ENCODE peak calls at places on chromosomes 4 and X, in ten cellular contexts. One of them, this sample, is unnamed.

GRCh38 chr4:52552778-52553177 is 106.3 kb downstream of the USP46 start:
- DNase-seq in cardiac fibroblast: no peak
- DNase-seq in GM04504: no peak
- DNase-seq in lung microvascular endothelial cell: no peak
- DNase-seq in lower leg skin: no peak
- DNase-seq in ACHN: no peak
- DNase-seq in nucleus accumbens: no peak
- DNase-seq in stimulated activated CD8-positive, alpha-beta memory T cell treated with anti-CD3 and anti-CD28 coated beads, Interleukin-4, amount 100 ng/mL, for 48 hours: no peak
- DNase-seq in NCI-H82: no peak
- DNase-seq in progenitor cell of endocrine pancreas: no peak
- DNase-seq in this sample: no peak

GRCh38 chr4:8914461-8915171 is 43.0 kb upstream of the HMX1 start:
- DNase-seq in cardiac fibroblast: no peak
- DNase-seq in GM04504: no peak
- DNase-seq in lung microvascular endothelial cell: no peak
- DNase-seq in lower leg skin: peak; percentile 6
- DNase-seq in ACHN: no peak
- DNase-seq in nucleus accumbens: no peak
- DNase-seq in stimulated activated CD8-positive, alpha-beta memory T cell treated with anti-CD3 and anti-CD28 coated beads, Interleukin-4, amount 100 ng/mL, for 48 hours: peak; percentile 14
- DNase-seq in NCI-H82: no peak
- DNase-seq in progenitor cell of endocrine pancreas: peak; percentile 6
- DNase-seq in this sample: no peak

GRCh38 chrX:63506320-63506719 is 155.2 kb upstream of the SPIN4 start:
- DNase-seq in cardiac fibroblast: peak; percentile 61
- DNase-seq in GM04504: no peak
- DNase-seq in lung microvascular endothelial cell: peak; percentile 56
- DNase-seq in lower leg skin: no peak
- DNase-seq in ACHN: peak; percentile 24
- DNase-seq in nucleus accumbens: no peak
- DNase-seq in stimulated activated CD8-positive, alpha-beta memory T cell treated with anti-CD3 and anti-CD28 coated beads, Interleukin-4, amount 100 ng/mL, for 48 hours: no peak
- DNase-seq in NCI-H82: peak; percentile 61
- DNase-seq in progenitor cell of endocrine pancreas: no peak
- DNase-seq in this sample: no peak

GRCh38 chr4:74933562-74934015 is 673 bp downstream of the PARM1 start:
- DNase-seq in cardiac fibroblast: no peak
- DNase-seq in GM04504: no peak
- DNase-seq in lung microvascular endothelial cell: peak; percentile 1
- DNase-seq in lower leg skin: no peak
- DNase-seq in ACHN: no peak
- DNase-seq in nucleus accumbens: no peak
- DNase-seq in stimulated activated CD8-positive, alpha-beta memory T cell treated with anti-CD3 and anti-CD28 coated beads, Interleukin-4, amount 100 ng/mL, for 48 hours: peak; percentile 23
- DNase-seq in NCI-H82: no peak
- DNase-seq in progenitor cell of endocrine pancreas: no peak
- DNase-seq in this sample: peak; percentile 17

GRCh38 chr4:6560416-6561172 is 14.4 kb upstream of the MAN2B2 start:
- DNase-seq in cardiac fibroblast: no peak
- DNase-seq in GM04504: peak; percentile 18
- DNase-seq in lung microvascular endothelial cell: no peak
- DNase-seq in lower leg skin: no peak
- DNase-seq in ACHN: no peak
- DNase-seq in nucleus accumbens: no peak
- DNase-seq in stimulated activated CD8-positive, alpha-beta memory T cell treated with anti-CD3 and anti-CD28 coated beads, Interleukin-4, amount 100 ng/mL, for 48 hours: no peak
- DNase-seq in NCI-H82: no peak
- DNase-seq in progenitor cell of endocrine pancreas: no peak
- DNase-seq in this sample: no peak

GRCh38 chr4:126991965-126992364 is 640.8 kb upstream of the INTU start:
- DNase-seq in cardiac fibroblast: peak; percentile 17
- DNase-seq in GM04504: peak; percentile 47
- DNase-seq in lung microvascular endothelial cell: no peak
- DNase-seq in lower leg skin: no peak
- DNase-seq in ACHN: no peak
- DNase-seq in nucleus accumbens: peak; percentile 2
- DNase-seq in stimulated activated CD8-positive, alpha-beta memory T cell treated with anti-CD3 and anti-CD28 coated beads, Interleukin-4, amount 100 ng/mL, for 48 hours: no peak
- DNase-seq in NCI-H82: no peak
- DNase-seq in progenitor cell of endocrine pancreas: no peak
- DNase-seq in this sample: no peak

GRCh38 chrX:40146471-40147398 is 49.0 kb upstream of the BCOR start:
- DNase-seq in cardiac fibroblast: no peak
- DNase-seq in GM04504: no peak
- DNase-seq in lung microvascular endothelial cell: peak; percentile 38
- DNase-seq in lower leg skin: no peak
- DNase-seq in ACHN: peak; percentile 41
- DNase-seq in nucleus accumbens: no peak
- DNase-seq in stimulated activated CD8-positive, alpha-beta memory T cell treated with anti-CD3 and anti-CD28 coated beads, Interleukin-4, amount 100 ng/mL, for 48 hours: no peak
- DNase-seq in NCI-H82: no peak
- DNase-seq in progenitor cell of endocrine pancreas: no peak
- DNase-seq in this sample: peak; percentile 49

GRCh38 chrX:18895157-18895952 is 88.6 kb downstream of the PHKA2 start:
- DNase-seq in cardiac fibroblast: peak; percentile 71
- DNase-seq in GM04504: peak; percentile 10
- DNase-seq in lung microvascular endothelial cell: no peak
- DNase-seq in lower leg skin: no peak
- DNase-seq in ACHN: no peak
- DNase-seq in nucleus accumbens: no peak
- DNase-seq in stimulated activated CD8-positive, alpha-beta memory T cell treated with anti-CD3 and anti-CD28 coated beads, Interleukin-4, amount 100 ng/mL, for 48 hours: no peak
- DNase-seq in NCI-H82: peak; percentile 8
- DNase-seq in progenitor cell of endocrine pancreas: no peak
- DNase-seq in this sample: no peak

GRCh38 chrX:110293658-110294453 is 24.0 kb downstream of the AMMECR1 start:
- DNase-seq in cardiac fibroblast: no peak
- DNase-seq in GM04504: no peak
- DNase-seq in lung microvascular endothelial cell: peak; percentile 31
- DNase-seq in lower leg skin: no peak
- DNase-seq in ACHN: no peak
- DNase-seq in nucleus accumbens: no peak
- DNase-seq in stimulated activated CD8-positive, alpha-beta memory T cell treated with anti-CD3 and anti-CD28 coated beads, Interleukin-4, amount 100 ng/mL, for 48 hours: no peak
- DNase-seq in NCI-H82: no peak
- DNase-seq in progenitor cell of endocrine pancreas: no peak
- DNase-seq in this sample: no peak

GRCh38 chrX:133523094-133523493 is 107.8 kb upstream of the GPC4 start:
- DNase-seq in cardiac fibroblast: no peak
- DNase-seq in GM04504: no peak
- DNase-seq in lung microvascular endothelial cell: no peak
- DNase-seq in lower leg skin: no peak
- DNase-seq in ACHN: no peak
- DNase-seq in nucleus accumbens: no peak
- DNase-seq in stimulated activated CD8-positive, alpha-beta memory T cell treated with anti-CD3 and anti-CD28 coated beads, Interleukin-4, amount 100 ng/mL, for 48 hours: no peak
- DNase-seq in NCI-H82: no peak
- DNase-seq in progenitor cell of endocrine pancreas: no peak
- DNase-seq in this sample: no peak

GRCh38 chr4:7651461-7651921 is 216.8 kb upstream of the PSAPL1 start:
- DNase-seq in cardiac fibroblast: peak; percentile 34
- DNase-seq in GM04504: no peak
- DNase-seq in lung microvascular endothelial cell: peak; percentile 21
- DNase-seq in lower leg skin: peak; percentile 29
- DNase-seq in ACHN: no peak
- DNase-seq in nucleus accumbens: no peak
- DNase-seq in stimulated activated CD8-positive, alpha-beta memory T cell treated with anti-CD3 and anti-CD28 coated beads, Interleukin-4, amount 100 ng/mL, for 48 hours: no peak
- DNase-seq in NCI-H82: no peak
- DNase-seq in progenitor cell of endocrine pancreas: no peak
- DNase-seq in this sample: no peak